ENCODE peak calls at places on chromosomes 16 and 17, in four cellular contexts. O, L, Z and E are unnamed samples.

GRCh38 chr17:63573634-63574033 is 23.4 kb downstream of the DCAF7 start:
- DNase-seq in O (no peak), L (no peak), Z (peak; percentile 71), E (no peak)

GRCh38 chr17:8162997-8163977 is 539 bp upstream of the VAMP2 start:
- DNase-seq in O (no peak), L (no peak), Z (peak; percentile 93), E (no peak)

GRCh38 chr17:28950752-28951427 is 428 bp downstream of the PHF12 start:
- DNase-seq in O (no peak), L (no peak), Z (no peak), E (no peak)

GRCh38 chr16:30901201-30902069 is 5.0 kb downstream of the CTF1 start:
- DNase-seq in O (no peak), L (no peak), Z (no peak), E (no peak)

GRCh38 chr17:36934759-36935630 is 2.3 kb upstream of the LHX1 start:
- DNase-seq in O (no peak), L (no peak), Z (peak; percentile 93), E (no peak)

GRCh38 chr17:28985950-28986713 is 19.7 kb downstream of the SEZ6 start:
- DNase-seq in O (no peak), L (no peak), Z (peak; percentile 88), E (no peak)

GRCh38 chr16:64094170-64094960 is 1027.5 kb downstream of the CDH11 start:
- DNase-seq in O (no peak), L (peak; percentile 29), Z (no peak), E (no peak)

GRCh38 chr17:46832306-46832895 is 13.9 kb upstream of the WNT3 start:
- DNase-seq in O (no peak), L (no peak), Z (peak; percentile 86), E (no peak)

GRCh38 chr16:88455610-88456355 is 2.7 kb downstream of the ZFPM1 start:
- DNase-seq in O (no peak), L (peak; percentile 43), Z (peak; percentile 82), E (peak; percentile 74)

GRCh38 chr17:21300601-21301571 is 16.4 kb downstream of the MAP2K3 start:
- DNase-seq in O (no peak), L (no peak), Z (no peak), E (no peak)

GRCh38 chr16:10521681-10522274 is 58.6 kb downstream of the EMP2 start:
- DNase-seq in O (no peak), L (peak; percentile 68), Z (peak; percentile 82), E (peak; percentile 70)

GRCh38 chr16:8594149-8594666 is 3.9 kb upstream of the TMEM114 start:
- DNase-seq in O (no peak), L (no peak), Z (no peak), E (no peak)

GRCh38 chr16:5030251-5030870 is 3.4 kb downstream of the NAGPA start:
- DNase-seq in O (no peak), L (no peak), Z (no peak), E (no peak)

GRCh38 chr17:7095642-7096041 is 15.6 kb upstream of the CLEC10A start:
- DNase-seq in O (no peak), L (no peak), Z (no peak), E (peak; percentile 5)

GRCh38 chr17:16943032-16943352 is 28.9 kb downstream of the TNFRSF13B start:
- DNase-seq in O (no peak), L (no peak), Z (peak; percentile 47), E (no peak)

GRCh38 chr17:83117594-83117993 is 38.2 kb downstream of the METRNL start:
- DNase-seq in O (no peak), L (no peak), Z (no peak), E (no peak)

DNA sequence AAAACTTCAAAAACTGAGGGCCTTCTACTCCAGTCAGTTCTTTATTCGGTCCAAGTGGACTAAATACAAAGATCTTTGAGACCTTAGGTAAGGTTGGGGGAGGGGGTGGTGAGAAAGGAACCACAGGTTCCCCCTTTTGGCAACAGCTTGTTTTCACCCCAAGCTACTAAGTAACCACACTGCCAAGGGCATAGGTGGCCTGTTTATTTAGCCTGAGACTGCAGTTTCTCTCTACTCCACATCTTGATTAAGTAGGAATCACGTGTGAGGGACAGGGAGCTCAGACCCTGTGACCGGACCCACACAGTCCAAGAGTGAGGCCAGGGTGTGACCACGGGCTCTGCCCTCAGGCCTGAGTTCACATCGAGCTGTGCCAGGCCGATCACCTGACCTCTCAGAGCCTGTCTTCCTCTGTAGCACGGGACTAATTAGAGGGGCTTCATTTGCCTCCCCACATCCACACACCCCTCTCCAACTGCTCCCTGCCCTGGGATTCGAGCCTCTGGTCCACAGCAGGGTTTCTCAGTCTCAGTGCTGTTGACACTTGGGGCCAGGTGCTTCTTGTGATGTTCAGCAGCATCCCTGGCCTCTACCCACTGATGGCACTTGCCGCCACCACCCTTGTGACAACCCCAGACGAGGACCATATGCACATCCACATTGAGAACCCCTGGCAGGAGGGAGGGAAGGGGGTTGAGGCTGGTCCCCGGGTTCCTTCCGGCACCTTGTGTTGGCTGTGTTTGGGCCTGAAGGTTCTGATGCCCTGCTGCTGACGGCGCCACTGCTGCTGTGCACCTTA is 17.8 kb downstream of the ST6GALNAC2 start:
- DNase-seq in O (no peak), L (no peak), Z (peak; percentile 72), E (peak; percentile 54)
- H3K4me3 ChIP-seq in O (no peak overlapping the region), L (no peak overlapping the region), Z (no peak overlapping the region), E (no peak overlapping the region)

GRCh38 chr17:48615212-48615962 is at the start of gene HOXB8:
- DNase-seq in O (no peak), L (no peak), Z (no peak), E (no peak)
- H3K27ac ChIP-seq in O (no peak within 1 kb of the TSS), L (peak within 1 kb of the TSS; percentile 60), Z (no peak within 1 kb of the TSS), E (no peak within 1 kb of the TSS)

GRCh38 chr16:2028620-2029220 is 2.0 kb downstream of the NHERF2 start:
- DNase-seq in O (no peak), L (no peak), Z (no peak), E (no peak)
- H3K4me3 ChIP-seq in O (peak overlapping the region; percentile 94), L (peak overlapping the region; percentile 70), Z (no peak overlapping the region), E (no peak overlapping the region)

DNA sequence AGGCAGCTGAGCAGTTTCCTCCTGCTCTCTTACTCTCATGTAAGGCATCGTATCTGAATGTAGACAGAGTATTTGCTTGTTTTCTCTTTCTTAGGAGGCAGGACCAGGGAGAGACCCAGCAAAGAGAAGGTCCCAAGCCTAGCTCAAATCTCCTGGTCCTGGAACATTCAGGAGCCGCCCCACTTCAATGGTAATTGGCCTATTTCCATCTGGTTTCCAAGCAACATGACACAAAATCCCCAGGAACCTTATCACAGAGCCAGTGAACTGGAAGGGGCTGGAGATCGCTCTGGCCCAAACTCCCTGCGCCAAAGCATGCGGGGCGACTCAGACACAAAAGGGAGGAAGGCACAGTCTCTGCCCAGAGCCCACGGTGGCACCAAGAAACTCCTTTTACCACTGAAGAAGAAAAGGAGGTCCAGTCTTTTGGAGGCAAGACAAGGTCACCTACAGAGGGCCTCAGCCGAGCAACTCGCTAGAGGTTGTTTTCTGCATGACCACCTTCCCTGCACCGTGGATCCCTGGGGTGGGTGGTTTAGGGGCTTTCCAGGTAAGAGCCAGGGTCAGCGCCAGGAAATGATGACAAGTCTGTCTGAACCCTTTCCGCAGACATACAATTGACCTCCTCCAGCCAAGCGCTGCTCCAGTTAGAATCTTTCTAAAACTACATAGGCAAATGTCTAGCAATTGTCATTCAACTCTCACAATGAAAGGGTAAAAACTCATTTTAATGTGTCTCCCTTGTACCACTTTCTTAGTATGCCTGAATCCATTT is 394.7 kb downstream of the SOX9 start:
- DNase-seq in O (no peak), L (peak; percentile 65), Z (no peak), E (no peak)
- H3K27ac ChIP-seq in O (no peak overlapping the region), L (peak overlapping the region; percentile 89), Z (peak overlapping the region; percentile 19), E (no peak overlapping the region)

GRCh38 chr16:1985466-1986150 is 1.6 kb downstream of the GFER start:
- DNase-seq in O (no peak), L (no peak), Z (no peak), E (no peak)
- H3K4me3 ChIP-seq in O (no peak overlapping the region), L (no peak overlapping the region), Z (peak overlapping the region; percentile 82), E (peak overlapping the region; percentile 82)

GRCh38 chr16:85153046-85153445 is 40.8 kb upstream of the CIBAR2 start:
- DNase-seq in O (peak; percentile 2), L (no peak), Z (no peak), E (no peak)

GRCh38 chr16:85151079-85151602 is 38.9 kb upstream of the CIBAR2 start:
- DNase-seq in O (no peak), L (no peak), Z (no peak), E (no peak)

GRCh38 chr16:85151603-85152413 is 39.5 kb upstream of the CIBAR2 start:
- DNase-seq in O (peak; percentile 83), L (peak; percentile 78), Z (no peak), E (no peak)

GRCh38 chr16:85153656-85154091 is 41.4 kb upstream of the CIBAR2 start:
- DNase-seq in O (peak; percentile 72), L (no peak), Z (no peak), E (no peak)

DNA sequence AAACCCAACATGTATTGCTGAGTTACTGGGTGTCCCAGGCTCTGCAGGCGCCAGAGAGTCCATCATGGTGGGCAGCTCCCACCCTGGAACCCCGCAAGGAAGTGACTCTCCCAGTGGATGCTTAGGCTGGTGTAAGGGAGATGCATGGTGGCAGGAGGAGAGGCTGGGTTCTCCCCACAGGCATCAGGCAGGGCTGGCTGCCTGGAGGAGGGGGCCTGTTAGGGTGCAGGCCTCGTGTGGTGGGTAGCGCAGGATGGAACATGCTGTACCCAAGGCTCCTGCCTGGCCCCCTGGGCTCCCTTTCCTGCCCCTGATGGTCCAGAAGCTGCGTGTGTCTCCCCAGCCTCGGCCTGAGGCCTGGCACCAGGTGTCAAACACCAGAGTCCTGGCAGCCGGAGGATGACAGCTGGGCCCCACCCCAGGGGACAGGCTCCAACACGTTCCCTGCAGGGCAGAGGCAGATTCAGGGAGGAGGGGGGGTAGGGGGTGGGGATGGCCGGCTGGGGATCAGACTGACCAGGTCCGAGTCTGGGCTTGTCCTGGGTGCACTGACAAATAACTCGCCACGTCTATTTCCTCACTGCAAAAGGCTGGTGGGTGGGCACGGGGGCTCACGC is 40.2 kb upstream of the CIBAR2 start:
- DNase-seq in O (peak; percentile 49), L (no peak), Z (no peak), E (no peak)
- H3K27ac ChIP-seq in O (peak overlapping the region; percentile 71), L (no peak overlapping the region), Z (no peak overlapping the region), E (no peak overlapping the region)